ENCODE peak calls at places on chromosomes 1 and 21, in nine cellular contexts. U, S, D, T, K, J, M, B and I are unnamed samples. For H3K4me1, the result is how much of the 10 kb centered on the place peaks cover.

GRCh38 chr1:38476111-38476783 is 383.3 kb downstream of the RRAGC start:
- DNase-seq in B (no peak), M (no peak), J (no peak), K (no peak), T (no peak), U (peak), D (no peak), S (no peak), I (no peak)

GRCh38 chr1:9013824-9014223 is 12.4 kb downstream of the SLC2A7 start:
- DNase-seq in S (no peak), T (no peak), U (no peak), M (no peak), B (no peak), D (no peak), K (no peak), J (no peak), I (no peak)

GRCh38 chr21:36510911-36511310 is 31.0 kb upstream of the CLDN14 start:
- DNase-seq in T (no peak), M (no peak), K (no peak), B (no peak), J (no peak), D (no peak), S (no peak), U (no peak), I (no peak)

GRCh38 chr1:160911441-160911840 is 26.5 kb upstream of the ITLN1 start:
- DNase-seq in T (no peak), S (peak), M (no peak), D (no peak), J (no peak), U (no peak), B (peak), K (no peak), I (no peak)

GRCh38 chr1:226078336-226078735 is 15.8 kb downstream of the H3-3A start:
- DNase-seq in B (no peak), K (no peak), D (no peak), J (no peak), U (no peak), T (no peak), S (no peak), M (no peak), I (no peak)

GRCh38 chr1:35808376-35809155 is 750 bp downstream of the AGO4 start:
- DNase-seq in K (peak), M (peak), U (peak), S (peak), B (peak), D (no peak), J (peak), T (peak), I (no peak)

GRCh38 chr1:232047473-232047872 is 420.9 kb downstream of the DISC1 start:
- DNase-seq in K (no peak), S (no peak), B (no peak), T (no peak), J (no peak), U (no peak), D (no peak), M (no peak), I (no peak)

GRCh38 chr1:107680579-107680985 is 284.4 kb downstream of the VAV3 start:
- DNase-seq in S (no peak), T (no peak), M (no peak), B (no peak), D (no peak), J (peak), U (no peak), K (no peak), I (no peak)

GRCh38 chr1:109764561-109765482 is 1.1 kb upstream of the EPS8L3 start:
- DNase-seq in S (no peak), T (peak), J (peak), D (no peak), M (no peak), U (no peak), K (peak), B (no peak), I (no peak)

GRCh38 chr1:174265273-174265672 is 106.0 kb downstream of the RABGAP1L start:
- DNase-seq in K (no peak), B (no peak), M (no peak), J (no peak), S (no peak), D (no peak), T (no peak), U (no peak), I (no peak)

GRCh38 chr1:109272831-109273547 is 10.0 kb downstream of the PSRC1 start:
- DNase-seq in U (no peak), K (no peak), M (no peak), T (no peak), J (peak), B (peak), D (no peak), S (no peak), I (no peak)

GRCh38 chr1:172951728-172952365 is 98.9 kb downstream of the TNFSF18 start:
- DNase-seq in S (peak), J (no peak), U (no peak), D (no peak), B (no peak), M (peak), T (no peak), K (no peak), I (no peak)

GRCh38 chr1:26723013-26723991 is 27.5 kb downstream of the ARID1A start:
- DNase-seq in B (peak), S (peak), U (peak), K (peak), M (peak), T (peak), J (peak), D (peak), I (peak)

GRCh38 chr1:10528066-10529014 is 53.6 kb downstream of the PEX14 start:
- DNase-seq in S (peak), M (peak), K (peak), U (no peak), J (peak), T (no peak), B (peak), D (peak), I (no peak)

GRCh38 chr1:19287436-19288185 is 959 bp downstream of the AKR7A3 start:
- DNase-seq in U (no peak), M (no peak), J (peak), B (no peak), S (no peak), D (no peak), K (no peak), T (no peak), I (no peak)

GRCh38 chr1:91349524-91349923 is 55.1 kb downstream of the HFM1 start:
- DNase-seq in M (no peak), T (no peak), D (no peak), K (no peak), U (no peak), S (peak), B (no peak), J (no peak), I (no peak)

GRCh38 chr1:167198518-167199133 is 22.1 kb upstream of the POU2F1 start:
- DNase-seq in D (no peak), M (no peak), T (no peak), B (no peak), J (no peak), U (peak), S (no peak), K (no peak), I (no peak)

GRCh38 chr1:99681583-99681982 is 35.7 kb downstream of the PALMD start:
- DNase-seq in U (no peak), K (peak), S (peak), B (no peak), M (no peak), J (no peak), D (no peak), T (no peak), I (no peak)

GRCh38 chr1:165284471-165284870 is 72.0 kb downstream of the LMX1A start:
- DNase-seq in K (no peak), T (no peak), M (peak), J (no peak), U (no peak), S (no peak), D (no peak), B (no peak), I (no peak)

GRCh38 chr1:178004926-178005391 is 35.1 kb upstream of the SEC16B start:
- DNase-seq in M (no peak), S (no peak), K (no peak), J (no peak), T (no peak), D (no peak), U (no peak), B (no peak), I (no peak)

GRCh38 chr1:230855886-230856285 is 12.4 kb downstream of the C1orf198 start:
- DNase-seq in T (no peak), U (no peak), K (no peak), M (no peak), S (no peak), D (no peak), B (no peak), J (no peak), I (no peak)

GRCh38 chr1:181140891-181141290 is 52.4 kb downstream of the IER5 start:
- DNase-seq in U (no peak), D (no peak), K (no peak), T (no peak), B (no peak), J (no peak), M (no peak), S (no peak), I (no peak)

GRCh38 chr1:30714536-30715090 is 8.8 kb downstream of the MATN1 start:
- DNase-seq in K (no peak), T (no peak), S (no peak), B (no peak), J (no peak), U (no peak), D (no peak), M (no peak), I (no peak)

GRCh38 chr21:42311160-42311559 is 4.0 kb downstream of the TFF3 start:
- DNase-seq in K (no peak), B (no peak), M (no peak), J (no peak), T (no peak), S (no peak), U (no peak), D (no peak), I (no peak)

GRCh38 chr21:16102113-16102512 is 372.3 kb downstream of the USP25 start:
- DNase-seq in J (no peak), T (no peak), S (peak), K (no peak), B (no peak), D (no peak), M (no peak), U (no peak), I (no peak)
- H3K4me1 ChIP-seq in J (under half), T (under half), S (under half), K (under half), B (under half), D (under half), M (under half), U (under half), I (under half)

GRCh38 chr1:42153598-42153995 is 387 bp downstream of the GUCA2B start:
- DNase-seq in K (no peak), U (no peak), T (no peak), D (no peak), M (no peak), S (no peak), J (peak), B (no peak), I (no peak)

GRCh38 chr1:42162181-42162580 is 2.4 kb downstream of the GUCA2A start:
- DNase-seq in M (no peak), S (no peak), U (no peak), B (no peak), K (no peak), J (no peak), D (no peak), T (no peak), I (no peak)

GRCh38 chr1:42154685-42155084 is 1.5 kb downstream of the GUCA2B start:
- DNase-seq in B (no peak), T (no peak), K (no peak), D (no peak), U (no peak), J (no peak), M (no peak), S (no peak), I (no peak)

GRCh38 chr1:42155362-42155761 is 2.2 kb downstream of the GUCA2B start:
- DNase-seq in U (no peak), T (no peak), B (no peak), J (no peak), S (no peak), D (no peak), M (no peak), K (no peak), I (no peak)

DNA sequence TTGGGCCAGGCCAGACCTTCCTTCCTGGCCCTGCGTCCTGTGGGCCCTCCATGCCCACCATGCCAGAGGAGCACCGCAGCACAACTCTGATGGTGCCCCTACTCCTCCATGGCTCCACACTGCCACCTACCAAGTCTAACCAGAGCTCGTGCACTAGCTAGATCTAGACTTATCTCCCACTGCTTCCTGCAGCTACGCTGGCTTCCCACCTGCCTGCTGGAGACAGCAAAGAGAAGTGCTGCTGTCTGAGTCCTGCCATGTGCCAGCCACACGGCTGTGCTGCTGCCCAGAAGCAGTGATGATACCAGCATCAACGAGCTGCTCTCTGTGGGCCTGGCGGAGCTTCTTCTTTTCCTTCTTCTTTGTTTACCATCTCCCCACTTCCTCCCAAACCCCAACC is 4.5 kb downstream of the GUCA2B start:
- DNase-seq in T (no peak), M (no peak), S (no peak), K (no peak), U (no peak), D (no peak), J (no peak), B (no peak), I (no peak)
- TF ChIP-seq CTCF in T (no peak), M (no peak), S (no peak), K (no peak), U (no peak), D (no peak), J (no peak), B (no peak), I (no peak)

DNA sequence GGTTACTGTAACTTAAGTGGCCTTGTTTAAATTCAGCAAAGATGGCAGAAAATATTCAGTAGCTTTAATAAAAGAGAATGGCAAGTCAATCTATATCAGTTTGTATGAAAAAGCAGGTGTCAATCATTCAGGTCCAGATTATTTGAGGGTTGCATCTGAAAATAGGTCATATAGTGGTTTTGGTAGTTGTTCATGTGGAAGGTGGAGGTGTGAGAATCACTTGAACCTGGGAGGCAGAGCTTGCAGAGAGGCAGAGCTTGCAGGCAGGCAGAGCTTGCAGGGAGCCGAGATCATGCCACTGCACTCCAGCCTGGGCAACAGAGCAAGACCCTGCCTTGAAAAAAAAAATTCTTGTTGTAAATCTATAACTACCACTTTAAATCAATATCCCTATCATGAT is 88.6 kb downstream of the ZSWIM5 start:
- DNase-seq in T (no peak), K (no peak), S (no peak), M (no peak), J (no peak), D (no peak), B (no peak), U (no peak), I (no peak)
- H3K4me1 ChIP-seq in T (under half), K (under half), S (under half), M (under half), J (under half), D (under half), B (under half), U (under half), I (under half)

DNA sequence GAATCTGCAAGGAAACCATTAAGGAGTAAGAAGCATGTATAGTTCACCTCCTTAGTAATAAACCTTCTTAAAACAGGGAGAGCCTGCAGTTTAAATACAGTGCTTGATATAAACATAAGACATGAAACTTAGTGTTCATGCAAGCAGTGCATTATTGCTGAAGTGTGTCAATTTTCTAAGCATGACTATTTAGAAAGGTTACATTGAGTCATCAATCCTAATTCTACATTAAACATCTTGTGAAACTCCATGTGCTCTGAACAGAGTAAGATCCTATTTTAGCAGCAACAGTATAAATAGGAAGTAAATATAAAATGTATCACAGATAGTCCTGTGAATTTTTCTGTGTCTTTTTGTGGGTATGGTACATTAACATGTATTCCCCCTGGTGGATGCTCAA is 135.5 kb downstream of the ESRRG start:
- DNase-seq in U (no peak), K (no peak), D (no peak), J (no peak), M (no peak), B (no peak), S (no peak), T (no peak), I (no peak)
- TF ChIP-seq CTCF in U (no peak), K (no peak), D (no peak), J (no peak), M (no peak), B (no peak), S (no peak), T (no peak), I (no peak)

DNA sequence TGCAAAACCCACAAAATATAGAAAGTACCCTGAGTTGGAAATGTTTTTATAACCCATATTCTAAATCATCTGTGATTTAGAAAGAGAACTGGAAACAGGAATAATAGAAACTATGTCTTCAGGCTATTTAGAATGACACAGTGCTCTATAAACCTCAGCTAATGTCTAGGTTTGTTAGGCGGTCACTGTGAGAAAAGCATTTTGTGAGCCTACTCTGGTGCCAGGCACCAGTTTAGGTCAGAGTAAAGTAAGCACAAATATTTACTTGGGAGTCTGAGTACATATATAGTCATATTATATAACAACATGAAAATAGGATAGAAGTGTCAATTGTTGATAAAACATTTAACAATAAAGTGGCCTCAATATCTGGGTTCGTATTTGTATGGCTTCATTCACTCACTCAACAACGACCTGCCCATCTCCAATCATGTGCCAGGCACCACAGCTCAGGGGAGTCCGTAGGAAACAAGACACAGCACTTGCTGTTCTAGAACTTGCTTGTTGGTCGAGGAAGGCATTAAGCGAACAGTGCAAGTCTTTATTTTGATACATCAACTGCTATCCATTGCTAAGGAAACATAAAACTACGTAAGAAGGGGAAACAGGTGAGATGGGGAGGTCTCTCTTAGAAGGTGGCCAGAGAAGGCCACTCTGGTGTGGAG is 37.2 kb downstream of the GNB1 start:
- DNase-seq in U (no peak), K (no peak), M (no peak), T (no peak), B (no peak), D (no peak), S (no peak), J (no peak), I (no peak)
- H3K4me1 ChIP-seq in U (under half), K (under half), M (under half), T (under half), B (under half), D (under half), S (under half), J (under half), I (under half)

GRCh38 chr1:88079036-88079435 is 605.0 kb upstream of the PKN2 start:
- DNase-seq in B (no peak), K (no peak), U (peak), T (no peak), J (no peak), S (peak), M (no peak), D (no peak), I (no peak)
- TF ChIP-seq CTCF in B (peak), K (no peak), U (peak), T (peak), J (no peak), S (peak), M (no peak), D (no peak), I (no peak)

GRCh38 chr1:119633575-119634325 is 14.3 kb downstream of the ZNF697 start:
- DNase-seq in M (no peak), U (no peak), S (no peak), T (no peak), K (no peak), J (no peak), B (no peak), D (no peak), I (no peak)
- H3K4me1 ChIP-seq in M (under half), U (under half), S (under half), T (under half), K (half or more), J (under half), B (under half), D (under half), I (under half)

GRCh38 chr1:55584521-55585401 is 369.6 kb upstream of the USP24 start:
- DNase-seq in S (peak), U (peak), B (no peak), J (no peak), M (no peak), T (no peak), K (no peak), D (no peak), I (no peak)
- TF ChIP-seq CTCF in S (peak), U (no peak), B (no peak), J (no peak), M (no peak), T (peak), K (no peak), D (no peak), I (no peak)

GRCh38 chr21:15566692-15567091 is 163.1 kb upstream of the USP25 start:
- DNase-seq in T (no peak), D (no peak), M (no peak), K (no peak), U (no peak), J (no peak), S (no peak), B (no peak), I (no peak)
- H3K4me1 ChIP-seq in T (under half), D (under half), M (under half), K (under half), U (under half), J (under half), S (under half), B (under half), I (under half)

DNA sequence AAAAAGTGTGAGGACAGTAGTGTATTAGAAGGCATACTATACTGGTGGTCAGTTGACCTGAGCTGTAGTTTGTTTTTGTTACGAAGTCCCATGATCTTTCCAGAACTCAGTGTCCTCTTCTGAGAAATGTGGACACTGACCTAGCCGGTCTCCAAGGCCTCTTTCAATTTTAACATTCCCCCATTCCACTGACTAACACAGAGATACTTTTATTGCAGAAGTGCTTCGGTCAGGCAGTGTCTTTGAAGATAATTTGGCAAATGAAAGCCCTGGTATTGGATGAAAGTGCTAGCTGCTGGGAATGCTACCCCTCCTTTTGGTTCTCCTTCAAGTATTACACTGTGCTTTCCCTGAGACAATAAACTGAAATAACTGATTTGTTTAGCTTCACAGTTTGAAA is 89.4 kb downstream of the LMO4 start:
- DNase-seq in M (no peak), K (no peak), D (no peak), J (no peak), U (no peak), S (no peak), T (no peak), B (no peak), I (no peak)
- TF ChIP-seq CTCF in M (no peak), K (no peak), D (no peak), J (no peak), U (no peak), S (no peak), T (no peak), B (no peak), I (no peak)